ENCODE peak calls at places on chromosomes 16 and 17, in six cellular contexts. One of them, this sample, is unnamed.
A peak's percentile ranks its signal among the peaks of the same experiment; 100 is the strongest.

GRCh38 chr17:77190561-77190960 is 49.8 kb downstream of the SEC14L1 start:
- DNase-seq in substantia nigra: no peak
- DNase-seq in mammary epithelial cell: no peak
- DNase-seq in neural progenitor cell: no peak
- DNase-seq in naive thymus-derived CD4-positive, alpha-beta T cell: no peak
- DNase-seq in CD4-positive, alpha-beta memory T cell: no peak
- DNase-seq in this sample: no peak

GRCh38 chr17:10062757-10063385 is 135.5 kb downstream of the GAS7 start:
- DNase-seq in neural progenitor cell: no peak
- DNase-seq in substantia nigra: no peak
- DNase-seq in CD4-positive, alpha-beta memory T cell: no peak
- DNase-seq in mammary epithelial cell: no peak
- DNase-seq in naive thymus-derived CD4-positive, alpha-beta T cell: no peak
- DNase-seq in this sample: no peak

GRCh38 chr16:85141491-85142128 is 29.3 kb upstream of the CIBAR2 start:
- DNase-seq in substantia nigra: no peak
- DNase-seq in neural progenitor cell: no peak
- DNase-seq in CD4-positive, alpha-beta memory T cell: no peak
- DNase-seq in mammary epithelial cell: no peak
- DNase-seq in naive thymus-derived CD4-positive, alpha-beta T cell: no peak
- DNase-seq in this sample: no peak

GRCh38 chr17:44916781-44917241 is 1.5 kb upstream of the GFAP start:
- DNase-seq in neural progenitor cell: no peak
- DNase-seq in substantia nigra: peak; percentile 53
- DNase-seq in CD4-positive, alpha-beta memory T cell: no peak
- DNase-seq in mammary epithelial cell: peak; percentile 37
- DNase-seq in naive thymus-derived CD4-positive, alpha-beta T cell: no peak
- DNase-seq in this sample: peak; percentile 76

GRCh38 chr16:49461517-49461951 is 87.9 kb downstream of the C16orf78 start:
- DNase-seq in mammary epithelial cell: no peak
- DNase-seq in substantia nigra: no peak
- DNase-seq in neural progenitor cell: no peak
- DNase-seq in naive thymus-derived CD4-positive, alpha-beta T cell: no peak
- DNase-seq in CD4-positive, alpha-beta memory T cell: no peak
- DNase-seq in this sample: no peak

GRCh38 chr16:56775162-56775561 is 45.2 kb downstream of the NUP93 start:
- DNase-seq in neural progenitor cell: no peak
- DNase-seq in naive thymus-derived CD4-positive, alpha-beta T cell: no peak
- DNase-seq in CD4-positive, alpha-beta memory T cell: no peak
- DNase-seq in mammary epithelial cell: no peak
- DNase-seq in substantia nigra: no peak
- DNase-seq in this sample: no peak

GRCh38 chr16:66409156-66409555 is 17.9 kb upstream of the BEAN1 start:
- DNase-seq in neural progenitor cell: no peak
- DNase-seq in substantia nigra: no peak
- DNase-seq in naive thymus-derived CD4-positive, alpha-beta T cell: no peak
- DNase-seq in mammary epithelial cell: peak; percentile 66
- DNase-seq in CD4-positive, alpha-beta memory T cell: no peak
- DNase-seq in this sample: no peak

GRCh38 chr16:47519037-47519436 is 57.9 kb downstream of the PHKB start:
- DNase-seq in naive thymus-derived CD4-positive, alpha-beta T cell: no peak
- DNase-seq in neural progenitor cell: no peak
- DNase-seq in CD4-positive, alpha-beta memory T cell: no peak
- DNase-seq in substantia nigra: no peak
- DNase-seq in mammary epithelial cell: no peak
- DNase-seq in this sample: no peak

GRCh38 chr17:36824678-36825091 is 112.6 kb upstream of the LHX1 start:
- DNase-seq in CD4-positive, alpha-beta memory T cell: no peak
- DNase-seq in substantia nigra: no peak
- DNase-seq in mammary epithelial cell: no peak
- DNase-seq in naive thymus-derived CD4-positive, alpha-beta T cell: no peak
- DNase-seq in neural progenitor cell: no peak
- DNase-seq in this sample: no peak

GRCh38 chr17:44361292-44362055 is 2.2 kb downstream of the FAM171A2 start:
- DNase-seq in mammary epithelial cell: no peak
- DNase-seq in CD4-positive, alpha-beta memory T cell: no peak
- DNase-seq in naive thymus-derived CD4-positive, alpha-beta T cell: no peak
- DNase-seq in neural progenitor cell: no peak
- DNase-seq in substantia nigra: no peak
- DNase-seq in this sample: no peak

GRCh38 chr17:28334176-28334575 is 1.1 kb downstream of the IFT20 start:
- DNase-seq in mammary epithelial cell: no peak
- DNase-seq in CD4-positive, alpha-beta memory T cell: no peak
- DNase-seq in neural progenitor cell: no peak
- DNase-seq in naive thymus-derived CD4-positive, alpha-beta T cell: no peak
- DNase-seq in substantia nigra: no peak
- DNase-seq in this sample: no peak

GRCh38 chr17:73526851-73527250 is 117.4 kb downstream of the SDK2 start:
- DNase-seq in substantia nigra: no peak
- DNase-seq in CD4-positive, alpha-beta memory T cell: no peak
- DNase-seq in mammary epithelial cell: no peak
- DNase-seq in neural progenitor cell: no peak
- DNase-seq in naive thymus-derived CD4-positive, alpha-beta T cell: no peak
- DNase-seq in this sample: no peak

GRCh38 chr16:75273054-75273925 is 21.9 kb upstream of the BCAR1 start:
- DNase-seq in neural progenitor cell: no peak
- DNase-seq in substantia nigra: no peak
- DNase-seq in CD4-positive, alpha-beta memory T cell: no peak
- DNase-seq in naive thymus-derived CD4-positive, alpha-beta T cell: no peak
- DNase-seq in mammary epithelial cell: peak; percentile 66
- DNase-seq in this sample: no peak

GRCh38 chr16:80231888-80232287 is 308.9 kb upstream of the DYNLRB2 start:
- DNase-seq in substantia nigra: no peak
- DNase-seq in mammary epithelial cell: peak; percentile 94
- DNase-seq in naive thymus-derived CD4-positive, alpha-beta T cell: no peak
- DNase-seq in neural progenitor cell: no peak
- DNase-seq in CD4-positive, alpha-beta memory T cell: no peak
- DNase-seq in this sample: no peak

GRCh38 chr16:72094266-72094610 is 591 bp downstream of the DHX38 start:
- DNase-seq in CD4-positive, alpha-beta memory T cell: no peak
- DNase-seq in substantia nigra: no peak
- DNase-seq in neural progenitor cell: peak; percentile 62
- DNase-seq in naive thymus-derived CD4-positive, alpha-beta T cell: no peak
- DNase-seq in mammary epithelial cell: no peak
- DNase-seq in this sample: no peak

GRCh38 chr16:50253511-50253903 is 12.8 kb upstream of the ADCY7 start:
- DNase-seq in CD4-positive, alpha-beta memory T cell: no peak
- DNase-seq in neural progenitor cell: no peak
- DNase-seq in substantia nigra: no peak
- DNase-seq in naive thymus-derived CD4-positive, alpha-beta T cell: no peak
- DNase-seq in mammary epithelial cell: no peak
- DNase-seq in this sample: no peak

GRCh38 chr17:9729735-9730420 is 61.5 kb downstream of the DHRS7C start:
- DNase-seq in naive thymus-derived CD4-positive, alpha-beta T cell: no peak
- DNase-seq in neural progenitor cell: no peak
- DNase-seq in CD4-positive, alpha-beta memory T cell: no peak
- DNase-seq in mammary epithelial cell: peak; percentile 53
- DNase-seq in substantia nigra: no peak
- DNase-seq in this sample: no peak

GRCh38 chr16:14369734-14370598 is 260.1 kb downstream of the PARN start:
- DNase-seq in naive thymus-derived CD4-positive, alpha-beta T cell: no peak
- DNase-seq in neural progenitor cell: no peak
- DNase-seq in CD4-positive, alpha-beta memory T cell: no peak
- DNase-seq in substantia nigra: no peak
- DNase-seq in mammary epithelial cell: peak; percentile 35
- DNase-seq in this sample: peak; percentile 13

GRCh38 chr17:5283531-5284315 is 1.6 kb downstream of the RABEP1 start:
- DNase-seq in substantia nigra: no peak
- DNase-seq in neural progenitor cell: peak; percentile 16
- DNase-seq in CD4-positive, alpha-beta memory T cell: no peak
- DNase-seq in mammary epithelial cell: peak; percentile 24
- DNase-seq in naive thymus-derived CD4-positive, alpha-beta T cell: no peak
- DNase-seq in this sample: no peak

GRCh38 chr17:81928497-81929252 is 1.1 kb upstream of the MAFG start:
- DNase-seq in substantia nigra: no peak
- DNase-seq in neural progenitor cell: no peak
- DNase-seq in mammary epithelial cell: no peak
- DNase-seq in naive thymus-derived CD4-positive, alpha-beta T cell: no peak
- DNase-seq in CD4-positive, alpha-beta memory T cell: no peak
- DNase-seq in this sample: no peak

GRCh38 chr17:32482568-32483320 is 4.0 kb upstream of the CDK5R1 start:
- DNase-seq in neural progenitor cell: no peak
- DNase-seq in mammary epithelial cell: no peak
- DNase-seq in CD4-positive, alpha-beta memory T cell: no peak
- DNase-seq in naive thymus-derived CD4-positive, alpha-beta T cell: no peak
- DNase-seq in substantia nigra: no peak
- DNase-seq in this sample: no peak

GRCh38 chr17:50218771-50219315 is 17.4 kb upstream of the COL1A1 start:
- DNase-seq in mammary epithelial cell: peak; percentile 84
- DNase-seq in naive thymus-derived CD4-positive, alpha-beta T cell: no peak
- DNase-seq in CD4-positive, alpha-beta memory T cell: no peak
- DNase-seq in neural progenitor cell: no peak
- DNase-seq in substantia nigra: no peak
- DNase-seq in this sample: no peak

GRCh38 chr17:66829386-66829864 is 5.5 kb upstream of the CACNG5 start:
- DNase-seq in CD4-positive, alpha-beta memory T cell: no peak
- DNase-seq in substantia nigra: no peak
- DNase-seq in naive thymus-derived CD4-positive, alpha-beta T cell: peak; percentile 18
- DNase-seq in neural progenitor cell: peak; percentile 87
- DNase-seq in mammary epithelial cell: peak; percentile 44
- DNase-seq in this sample: peak; percentile 35

GRCh38 chr17:55564077-55564476 is 52.8 kb upstream of the SMIM36 start:
- DNase-seq in substantia nigra: no peak
- DNase-seq in naive thymus-derived CD4-positive, alpha-beta T cell: no peak
- DNase-seq in CD4-positive, alpha-beta memory T cell: no peak
- DNase-seq in mammary epithelial cell: no peak
- DNase-seq in neural progenitor cell: no peak
- DNase-seq in this sample: no peak

GRCh38 chr16:83802135-83802534 is 5.6 kb upstream of the HSBP1 start:
- DNase-seq in naive thymus-derived CD4-positive, alpha-beta T cell: no peak
- DNase-seq in mammary epithelial cell: peak; percentile 78
- DNase-seq in CD4-positive, alpha-beta memory T cell: peak; percentile 32
- DNase-seq in neural progenitor cell: no peak
- DNase-seq in substantia nigra: no peak
- DNase-seq in this sample: no peak

GRCh38 chr17:80599546-80600305 is 55.1 kb downstream of the RPTOR start:
- DNase-seq in CD4-positive, alpha-beta memory T cell: no peak
- DNase-seq in naive thymus-derived CD4-positive, alpha-beta T cell: no peak
- DNase-seq in mammary epithelial cell: no peak
- DNase-seq in neural progenitor cell: no peak
- DNase-seq in substantia nigra: no peak
- DNase-seq in this sample: no peak

GRCh38 chr16:81496742-81497141 is 52.1 kb downstream of the CMIP start:
- DNase-seq in substantia nigra: no peak
- DNase-seq in naive thymus-derived CD4-positive, alpha-beta T cell: no peak
- DNase-seq in CD4-positive, alpha-beta memory T cell: no peak
- DNase-seq in mammary epithelial cell: no peak
- DNase-seq in neural progenitor cell: no peak
- DNase-seq in this sample: no peak

GRCh38 chr17:77323413-77324171 is 182.8 kb downstream of the SEC14L1 start:
- DNase-seq in naive thymus-derived CD4-positive, alpha-beta T cell: peak; percentile 45
- DNase-seq in substantia nigra: no peak
- DNase-seq in mammary epithelial cell: no peak
- DNase-seq in CD4-positive, alpha-beta memory T cell: peak; percentile 28
- DNase-seq in neural progenitor cell: no peak
- DNase-seq in this sample: peak; percentile 61

GRCh38 chr17:74288785-74289184 is 14.8 kb downstream of the DNAI2 start:
- DNase-seq in CD4-positive, alpha-beta memory T cell: no peak
- DNase-seq in substantia nigra: no peak
- DNase-seq in naive thymus-derived CD4-positive, alpha-beta T cell: no peak
- DNase-seq in neural progenitor cell: no peak
- DNase-seq in mammary epithelial cell: peak; percentile 74
- DNase-seq in this sample: no peak

GRCh38 chr17:69500911-69501429 is 86.5 kb downstream of the MAP2K6 start:
- DNase-seq in naive thymus-derived CD4-positive, alpha-beta T cell: no peak
- DNase-seq in mammary epithelial cell: no peak
- DNase-seq in neural progenitor cell: no peak
- DNase-seq in substantia nigra: no peak
- DNase-seq in CD4-positive, alpha-beta memory T cell: no peak
- DNase-seq in this sample: no peak

GRCh38 chr17:69501591-69502468 is 87.3 kb downstream of the MAP2K6 start:
- DNase-seq in substantia nigra: no peak
- DNase-seq in neural progenitor cell: peak; percentile 27
- DNase-seq in mammary epithelial cell: peak; percentile 20
- DNase-seq in naive thymus-derived CD4-positive, alpha-beta T cell: no peak
- DNase-seq in CD4-positive, alpha-beta memory T cell: no peak
- DNase-seq in this sample: no peak

GRCh38 chr17:69502488-69502887 is 88.0 kb downstream of the MAP2K6 start:
- DNase-seq in CD4-positive, alpha-beta memory T cell: no peak
- DNase-seq in substantia nigra: no peak
- DNase-seq in neural progenitor cell: no peak
- DNase-seq in naive thymus-derived CD4-positive, alpha-beta T cell: no peak
- DNase-seq in mammary epithelial cell: no peak
- DNase-seq in this sample: no peak

GRCh38 chr17:69505740-69506139 is 91.2 kb downstream of the MAP2K6 start:
- DNase-seq in substantia nigra: no peak
- DNase-seq in CD4-positive, alpha-beta memory T cell: no peak
- DNase-seq in naive thymus-derived CD4-positive, alpha-beta T cell: no peak
- DNase-seq in mammary epithelial cell: no peak
- DNase-seq in neural progenitor cell: no peak
- DNase-seq in this sample: no peak

GRCh38 chr17:69503711-69504110 is 89.2 kb downstream of the MAP2K6 start:
- DNase-seq in naive thymus-derived CD4-positive, alpha-beta T cell: no peak
- DNase-seq in CD4-positive, alpha-beta memory T cell: no peak
- DNase-seq in mammary epithelial cell: no peak
- DNase-seq in substantia nigra: no peak
- DNase-seq in neural progenitor cell: no peak
- DNase-seq in this sample: no peak
- H3K27ac ChIP-seq in naive thymus-derived CD4-positive, alpha-beta T cell: no peak overlapping the region
- H3K27ac ChIP-seq in CD4-positive, alpha-beta memory T cell: no peak overlapping the region
- H3K27ac ChIP-seq in mammary epithelial cell: no peak overlapping the region
- H3K27ac ChIP-seq in substantia nigra: no peak overlapping the region
- H3K27ac ChIP-seq in neural progenitor cell: no peak overlapping the region
- H3K27ac ChIP-seq in this sample: no peak overlapping the region

DNA sequence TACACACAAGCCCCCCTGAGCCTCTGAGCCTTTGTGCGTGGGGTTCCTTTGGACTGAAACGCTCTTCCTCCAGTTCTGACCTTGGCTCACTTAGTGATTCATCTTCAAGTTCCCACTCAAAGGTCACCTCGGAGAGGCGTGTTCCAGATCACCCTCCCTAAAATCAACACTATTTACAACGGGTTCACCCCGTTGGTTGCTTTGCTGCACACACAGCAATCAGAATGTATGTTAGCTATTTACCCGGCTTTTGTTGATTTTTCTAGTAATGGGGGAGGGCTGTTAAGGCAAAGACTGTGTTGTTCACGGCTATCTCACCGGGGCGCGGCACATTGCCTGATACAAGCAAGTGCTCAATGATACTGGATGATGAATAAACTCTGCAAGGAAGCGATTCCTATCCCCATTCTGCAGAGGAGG is 977 bp downstream of the NAGPA start:
- DNase-seq in naive thymus-derived CD4-positive, alpha-beta T cell: no peak
- DNase-seq in mammary epithelial cell: no peak
- DNase-seq in substantia nigra: no peak
- DNase-seq in CD4-positive, alpha-beta memory T cell: no peak
- DNase-seq in neural progenitor cell: no peak
- DNase-seq in this sample: no peak
- H3K27ac ChIP-seq in naive thymus-derived CD4-positive, alpha-beta T cell: peak overlapping the region; percentile 70
- H3K27ac ChIP-seq in mammary epithelial cell: no peak overlapping the region
- H3K27ac ChIP-seq in substantia nigra: no peak overlapping the region
- H3K27ac ChIP-seq in CD4-positive, alpha-beta memory T cell: peak overlapping the region; percentile 50
- H3K27ac ChIP-seq in neural progenitor cell: no peak overlapping the region
- H3K27ac ChIP-seq in this sample: no peak overlapping the region

GRCh38 chr17:59565959-59566324 is 532 bp downstream of the DHX40 start:
- DNase-seq in mammary epithelial cell: peak; percentile 73
- DNase-seq in CD4-positive, alpha-beta memory T cell: peak; percentile 68
- DNase-seq in substantia nigra: peak; percentile 33
- DNase-seq in neural progenitor cell: peak; percentile 79
- DNase-seq in naive thymus-derived CD4-positive, alpha-beta T cell: peak; percentile 62
- DNase-seq in this sample: peak; percentile 23
- H3K27ac ChIP-seq in mammary epithelial cell: peak overlapping the region; percentile 87
- H3K27ac ChIP-seq in CD4-positive, alpha-beta memory T cell: peak overlapping the region; percentile 93
- H3K27ac ChIP-seq in substantia nigra: peak overlapping the region; percentile 89
- H3K27ac ChIP-seq in neural progenitor cell: no peak overlapping the region
- H3K27ac ChIP-seq in naive thymus-derived CD4-positive, alpha-beta T cell: peak overlapping the region; percentile 95
- H3K27ac ChIP-seq in this sample: peak overlapping the region; percentile 80

GRCh38 chr17:58344047-58344790 is 7.8 kb downstream of the SUPT4H1 start:
- DNase-seq in naive thymus-derived CD4-positive, alpha-beta T cell: peak; percentile 66
- DNase-seq in CD4-positive, alpha-beta memory T cell: peak; percentile 90
- DNase-seq in substantia nigra: no peak
- DNase-seq in mammary epithelial cell: no peak
- DNase-seq in neural progenitor cell: no peak
- DNase-seq in this sample: no peak
- H3K27ac ChIP-seq in naive thymus-derived CD4-positive, alpha-beta T cell: peak overlapping the region; percentile 98
- H3K27ac ChIP-seq in CD4-positive, alpha-beta memory T cell: peak overlapping the region; percentile 97
- H3K27ac ChIP-seq in substantia nigra: no peak overlapping the region
- H3K27ac ChIP-seq in mammary epithelial cell: no peak overlapping the region
- H3K27ac ChIP-seq in neural progenitor cell: no peak overlapping the region
- H3K27ac ChIP-seq in this sample: no peak overlapping the region